ENCODE peak calls at places on chromosomes 7 and 10, in eight cellular contexts. One of them, this sample, is unnamed.

GRCh38 chr10:108791794-108792474 is 1131.4 kb downstream of the XPNPEP1 start:
- DNase-seq in ascending aorta: no peak
- DNase-seq in bronchial epithelial cell: peak; percentile 37
- DNase-seq in adrenal gland: no peak
- DNase-seq in suprapubic skin: no peak
- DNase-seq in choroid plexus epithelial cell: no peak
- DNase-seq in HFFc6: peak; percentile 31
- DNase-seq in cardiac muscle cell: no peak
- DNase-seq in this sample: no peak

GRCh38 chr10:73509695-73510094 is 13.9 kb upstream of the PPP3CB start:
- DNase-seq in adrenal gland: no peak
- DNase-seq in ascending aorta: no peak
- DNase-seq in suprapubic skin: no peak
- DNase-seq in choroid plexus epithelial cell: no peak
- DNase-seq in HFFc6: no peak
- DNase-seq in bronchial epithelial cell: no peak
- DNase-seq in cardiac muscle cell: no peak
- DNase-seq in this sample: no peak

GRCh38 chr7:148222716-148223115 is 367.9 kb upstream of the C7orf33 start:
- DNase-seq in bronchial epithelial cell: no peak
- DNase-seq in suprapubic skin: no peak
- DNase-seq in choroid plexus epithelial cell: no peak
- DNase-seq in cardiac muscle cell: no peak
- DNase-seq in adrenal gland: no peak
- DNase-seq in HFFc6: no peak
- DNase-seq in ascending aorta: no peak
- DNase-seq in this sample: no peak

GRCh38 chr10:20455774-20456173 is 441.3 kb downstream of the NEBL start:
- DNase-seq in suprapubic skin: no peak
- DNase-seq in cardiac muscle cell: no peak
- DNase-seq in choroid plexus epithelial cell: no peak
- DNase-seq in adrenal gland: no peak
- DNase-seq in bronchial epithelial cell: no peak
- DNase-seq in HFFc6: no peak
- DNase-seq in ascending aorta: no peak
- DNase-seq in this sample: no peak

GRCh38 chr10:103660364-103661197 is 167.1 kb downstream of the NEURL1 start:
- DNase-seq in cardiac muscle cell: peak; percentile 76
- DNase-seq in HFFc6: peak; percentile 36
- DNase-seq in suprapubic skin: no peak
- DNase-seq in bronchial epithelial cell: no peak
- DNase-seq in choroid plexus epithelial cell: peak; percentile 69
- DNase-seq in ascending aorta: no peak
- DNase-seq in adrenal gland: peak; percentile 53
- DNase-seq in this sample: peak; percentile 50

GRCh38 chr7:140475747-140476333 is 3.5 kb downstream of the MKRN1 start:
- DNase-seq in cardiac muscle cell: peak; percentile 53
- DNase-seq in suprapubic skin: no peak
- DNase-seq in HFFc6: peak; percentile 43
- DNase-seq in bronchial epithelial cell: peak; percentile 56
- DNase-seq in choroid plexus epithelial cell: peak; percentile 65
- DNase-seq in ascending aorta: no peak
- DNase-seq in adrenal gland: peak; percentile 54
- DNase-seq in this sample: peak; percentile 57

GRCh38 chr10:73875139-73875475 is 752 bp upstream of the CAMK2G start:
- DNase-seq in choroid plexus epithelial cell: no peak
- DNase-seq in suprapubic skin: no peak
- DNase-seq in cardiac muscle cell: no peak
- DNase-seq in HFFc6: no peak
- DNase-seq in adrenal gland: no peak
- DNase-seq in bronchial epithelial cell: no peak
- DNase-seq in ascending aorta: no peak
- DNase-seq in this sample: no peak

GRCh38 chr7:91398341-91398740 is 134.1 kb downstream of the FZD1 start:
- DNase-seq in suprapubic skin: no peak
- DNase-seq in HFFc6: no peak
- DNase-seq in adrenal gland: no peak
- DNase-seq in bronchial epithelial cell: no peak
- DNase-seq in cardiac muscle cell: no peak
- DNase-seq in choroid plexus epithelial cell: no peak
- DNase-seq in ascending aorta: no peak
- DNase-seq in this sample: no peak

GRCh38 chr10:11488126-11488525 is 123.3 kb downstream of the USP6NL start:
- DNase-seq in HFFc6: no peak
- DNase-seq in ascending aorta: no peak
- DNase-seq in adrenal gland: no peak
- DNase-seq in suprapubic skin: no peak
- DNase-seq in choroid plexus epithelial cell: peak; percentile 20
- DNase-seq in bronchial epithelial cell: no peak
- DNase-seq in cardiac muscle cell: peak; percentile 6
- DNase-seq in this sample: no peak

GRCh38 chr7:119010635-119011034 is 786.1 kb downstream of the ANKRD7 start:
- DNase-seq in bronchial epithelial cell: no peak
- DNase-seq in cardiac muscle cell: no peak
- DNase-seq in ascending aorta: no peak
- DNase-seq in choroid plexus epithelial cell: no peak
- DNase-seq in adrenal gland: no peak
- DNase-seq in suprapubic skin: no peak
- DNase-seq in HFFc6: no peak
- DNase-seq in this sample: no peak

GRCh38 chr7:130910949-130911944 is 177.2 kb upstream of the KLF14 start:
- DNase-seq in HFFc6: peak; percentile 69
- DNase-seq in choroid plexus epithelial cell: peak; percentile 81
- DNase-seq in bronchial epithelial cell: peak; percentile 75
- DNase-seq in ascending aorta: peak; percentile 41
- DNase-seq in adrenal gland: no peak
- DNase-seq in cardiac muscle cell: peak; percentile 64
- DNase-seq in suprapubic skin: no peak
- DNase-seq in this sample: no peak

GRCh38 chr10:93445978-93446720 is 36.0 kb downstream of the MYOF start:
- DNase-seq in ascending aorta: peak; percentile 62
- DNase-seq in HFFc6: no peak
- DNase-seq in choroid plexus epithelial cell: peak; percentile 39
- DNase-seq in adrenal gland: no peak
- DNase-seq in cardiac muscle cell: no peak
- DNase-seq in suprapubic skin: no peak
- DNase-seq in bronchial epithelial cell: peak; percentile 68
- DNase-seq in this sample: no peak

GRCh38 chr7:31767686-31768358 is 80.8 kb downstream of the PPP1R17 start:
- DNase-seq in choroid plexus epithelial cell: no peak
- DNase-seq in cardiac muscle cell: no peak
- DNase-seq in HFFc6: no peak
- DNase-seq in bronchial epithelial cell: no peak
- DNase-seq in ascending aorta: no peak
- DNase-seq in suprapubic skin: no peak
- DNase-seq in adrenal gland: no peak
- DNase-seq in this sample: no peak

GRCh38 chr7:48594349-48594748 is 330.0 kb upstream of the CDC14C start:
- DNase-seq in adrenal gland: no peak
- DNase-seq in suprapubic skin: no peak
- DNase-seq in cardiac muscle cell: no peak
- DNase-seq in ascending aorta: no peak
- DNase-seq in bronchial epithelial cell: no peak
- DNase-seq in choroid plexus epithelial cell: no peak
- DNase-seq in HFFc6: no peak
- DNase-seq in this sample: no peak

GRCh38 chr7:46363688-46364087 is 442.6 kb upstream of the IGFBP3 start:
- DNase-seq in suprapubic skin: no peak
- DNase-seq in adrenal gland: no peak
- DNase-seq in choroid plexus epithelial cell: no peak
- DNase-seq in cardiac muscle cell: no peak
- DNase-seq in ascending aorta: no peak
- DNase-seq in bronchial epithelial cell: no peak
- DNase-seq in HFFc6: no peak
- DNase-seq in this sample: no peak

GRCh38 chr7:140924019-140924820 is 509 bp downstream of the BRAF start:
- DNase-seq in HFFc6: peak; percentile 41
- DNase-seq in cardiac muscle cell: peak; percentile 57
- DNase-seq in bronchial epithelial cell: peak; percentile 26
- DNase-seq in ascending aorta: peak; percentile 84
- DNase-seq in suprapubic skin: peak; percentile 90
- DNase-seq in adrenal gland: peak; percentile 77
- DNase-seq in choroid plexus epithelial cell: peak; percentile 56
- DNase-seq in this sample: peak; percentile 74

GRCh38 chr7:30090111-30090510 is 44.7 kb upstream of the MTURN start:
- DNase-seq in ascending aorta: no peak
- DNase-seq in suprapubic skin: no peak
- DNase-seq in HFFc6: no peak
- DNase-seq in bronchial epithelial cell: no peak
- DNase-seq in cardiac muscle cell: peak; percentile 32
- DNase-seq in choroid plexus epithelial cell: no peak
- DNase-seq in adrenal gland: no peak
- DNase-seq in this sample: no peak

GRCh38 chr10:129233351-129234148 is 233.5 kb upstream of the MGMT start:
- DNase-seq in suprapubic skin: no peak
- DNase-seq in HFFc6: no peak
- DNase-seq in ascending aorta: no peak
- DNase-seq in choroid plexus epithelial cell: no peak
- DNase-seq in adrenal gland: no peak
- DNase-seq in bronchial epithelial cell: no peak
- DNase-seq in cardiac muscle cell: no peak
- DNase-seq in this sample: no peak

GRCh38 chr10:129236411-129236810 is 230.6 kb upstream of the MGMT start:
- DNase-seq in cardiac muscle cell: no peak
- DNase-seq in HFFc6: no peak
- DNase-seq in ascending aorta: no peak
- DNase-seq in bronchial epithelial cell: no peak
- DNase-seq in suprapubic skin: no peak
- DNase-seq in choroid plexus epithelial cell: no peak
- DNase-seq in adrenal gland: no peak
- DNase-seq in this sample: no peak

DNA sequence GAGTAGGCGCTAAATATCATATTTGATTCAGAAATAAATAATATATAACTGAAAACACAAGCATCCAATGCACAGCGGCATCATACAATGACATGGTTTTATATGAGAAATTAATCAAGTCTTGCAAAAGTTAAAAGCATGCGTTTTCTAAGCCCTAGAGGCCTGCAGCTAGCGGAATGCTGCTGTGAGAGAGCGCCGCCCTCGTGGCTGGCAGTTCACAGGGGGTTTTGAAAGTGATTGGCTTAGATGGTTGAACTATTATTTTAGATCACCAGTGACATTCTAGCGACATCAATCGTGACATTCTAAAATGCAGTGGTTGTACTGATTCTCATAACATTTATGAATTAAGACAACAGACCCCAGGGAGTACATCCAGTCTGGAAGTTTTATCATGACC is 235.2 kb upstream of the MGMT start:
- DNase-seq in HFFc6: no peak
- DNase-seq in cardiac muscle cell: no peak
- DNase-seq in ascending aorta: no peak
- DNase-seq in suprapubic skin: no peak
- DNase-seq in bronchial epithelial cell: no peak
- DNase-seq in adrenal gland: no peak
- DNase-seq in choroid plexus epithelial cell: no peak
- DNase-seq in this sample: no peak
- TF ChIP-seq CTCF in HFFc6: peak; percentile 13
- TF ChIP-seq CTCF in cardiac muscle cell: no peak
- TF ChIP-seq CTCF in ascending aorta: no peak
- TF ChIP-seq CTCF in suprapubic skin: no peak
- TF ChIP-seq CTCF in bronchial epithelial cell: no peak
- TF ChIP-seq CTCF in adrenal gland: no peak
- TF ChIP-seq CTCF in choroid plexus epithelial cell: no peak
- TF ChIP-seq CTCF in this sample: no peak

GRCh38 chr7:44639701-44640321 is 33.4 kb downstream of the OGDH start:
- DNase-seq in choroid plexus epithelial cell: peak; percentile 93
- DNase-seq in adrenal gland: peak; percentile 88
- DNase-seq in HFFc6: peak; percentile 78
- DNase-seq in ascending aorta: no peak
- DNase-seq in cardiac muscle cell: peak; percentile 88
- DNase-seq in bronchial epithelial cell: peak; percentile 88
- DNase-seq in suprapubic skin: peak; percentile 77
- DNase-seq in this sample: peak; percentile 88

GRCh38 chr7:44636926-44637325 is 30.5 kb downstream of the OGDH start:
- DNase-seq in cardiac muscle cell: no peak
- DNase-seq in ascending aorta: no peak
- DNase-seq in HFFc6: no peak
- DNase-seq in bronchial epithelial cell: no peak
- DNase-seq in choroid plexus epithelial cell: no peak
- DNase-seq in adrenal gland: peak; percentile 19
- DNase-seq in suprapubic skin: peak; percentile 55
- DNase-seq in this sample: no peak

GRCh38 chr7:44637788-44638594 is 31.6 kb downstream of the OGDH start:
- DNase-seq in bronchial epithelial cell: peak; percentile 97
- DNase-seq in adrenal gland: peak; percentile 70
- DNase-seq in suprapubic skin: peak; percentile 87
- DNase-seq in ascending aorta: peak; percentile 84
- DNase-seq in cardiac muscle cell: peak; percentile 77
- DNase-seq in HFFc6: peak; percentile 79
- DNase-seq in choroid plexus epithelial cell: peak; percentile 70
- DNase-seq in this sample: peak; percentile 82

GRCh38 chr7:44636041-44636580 is 29.7 kb downstream of the OGDH start:
- DNase-seq in bronchial epithelial cell: no peak
- DNase-seq in cardiac muscle cell: no peak
- DNase-seq in choroid plexus epithelial cell: no peak
- DNase-seq in suprapubic skin: peak; percentile 72
- DNase-seq in ascending aorta: no peak
- DNase-seq in HFFc6: no peak
- DNase-seq in adrenal gland: peak; percentile 19
- DNase-seq in this sample: no peak

GRCh38 chr7:44638611-44639557 is 32.5 kb downstream of the OGDH start:
- DNase-seq in choroid plexus epithelial cell: peak; percentile 68
- DNase-seq in HFFc6: peak; percentile 58
- DNase-seq in cardiac muscle cell: peak; percentile 72
- DNase-seq in ascending aorta: peak; percentile 85
- DNase-seq in suprapubic skin: peak; percentile 87
- DNase-seq in bronchial epithelial cell: peak; percentile 79
- DNase-seq in adrenal gland: peak; percentile 68
- DNase-seq in this sample: peak; percentile 97
- TF ChIP-seq CTCF in choroid plexus epithelial cell: no peak
- TF ChIP-seq CTCF in HFFc6: peak; percentile 7
- TF ChIP-seq CTCF in cardiac muscle cell: no peak
- TF ChIP-seq CTCF in ascending aorta: no peak
- TF ChIP-seq CTCF in suprapubic skin: no peak
- TF ChIP-seq CTCF in bronchial epithelial cell: no peak
- TF ChIP-seq CTCF in adrenal gland: no peak
- TF ChIP-seq CTCF in this sample: no peak

DNA sequence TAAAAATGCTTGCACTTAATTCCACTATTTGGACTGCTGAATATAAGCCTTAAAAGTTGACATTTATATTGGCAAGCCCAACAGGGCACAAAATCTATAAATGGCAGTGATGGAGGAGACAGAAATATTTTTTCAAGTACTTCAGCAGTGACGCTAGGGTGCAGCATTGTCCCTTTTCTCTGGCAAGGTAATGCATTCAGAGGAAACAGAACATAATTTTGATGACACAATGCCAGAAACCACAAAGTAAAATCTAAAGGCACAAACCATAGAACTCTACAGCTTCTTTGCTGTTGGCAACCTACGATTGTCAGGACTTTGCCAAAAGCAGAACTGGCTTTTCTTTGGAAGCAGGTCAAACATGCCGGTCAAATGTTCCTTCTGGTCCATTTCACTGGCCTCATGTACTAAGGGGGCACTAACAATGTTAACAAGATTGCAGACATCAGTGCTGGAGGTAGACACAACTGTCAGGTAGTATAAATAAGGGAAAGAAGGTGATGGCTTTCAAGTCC is 30.9 kb upstream of the FAM133B start:
- DNase-seq in suprapubic skin: no peak
- DNase-seq in adrenal gland: peak; percentile 80
- DNase-seq in ascending aorta: peak; percentile 73
- DNase-seq in choroid plexus epithelial cell: peak; percentile 98
- DNase-seq in cardiac muscle cell: peak; percentile 97
- DNase-seq in bronchial epithelial cell: peak; percentile 88
- DNase-seq in HFFc6: peak; percentile 92
- DNase-seq in this sample: peak; percentile 69
- TF ChIP-seq CTCF in suprapubic skin: peak; percentile 54
- TF ChIP-seq CTCF in adrenal gland: peak; percentile 90
- TF ChIP-seq CTCF in ascending aorta: peak; percentile 80
- TF ChIP-seq CTCF in choroid plexus epithelial cell: peak; percentile 81
- TF ChIP-seq CTCF in cardiac muscle cell: peak; percentile 70
- TF ChIP-seq CTCF in bronchial epithelial cell: peak; percentile 63
- TF ChIP-seq CTCF in HFFc6: peak; percentile 86
- TF ChIP-seq CTCF in this sample: peak; percentile 30

GRCh38 chr7:6545398-6546126 is 5.7 kb downstream of the GRID2IP start:
- DNase-seq in bronchial epithelial cell: no peak
- DNase-seq in ascending aorta: no peak
- DNase-seq in suprapubic skin: no peak
- DNase-seq in adrenal gland: no peak
- DNase-seq in HFFc6: no peak
- DNase-seq in choroid plexus epithelial cell: no peak
- DNase-seq in cardiac muscle cell: no peak
- DNase-seq in this sample: no peak
- TF ChIP-seq CTCF in bronchial epithelial cell: no peak
- TF ChIP-seq CTCF in ascending aorta: no peak
- TF ChIP-seq CTCF in suprapubic skin: no peak
- TF ChIP-seq CTCF in adrenal gland: no peak
- TF ChIP-seq CTCF in HFFc6: no peak
- TF ChIP-seq CTCF in choroid plexus epithelial cell: no peak
- TF ChIP-seq CTCF in cardiac muscle cell: no peak
- TF ChIP-seq CTCF in this sample: no peak

This sample was measured in Calu3.